ENCODE peak calls at places on chromosomes 1 and 21, in nine cellular contexts. Y is GM23248; J is HAP-1; S is neural progenitor cell; A is CD8-positive, alpha-beta memory T cell; Q is IMR-90; H is stomach; R is fibroblast of lung; O is cardiac muscle cell. I is an unnamed sample. For H3K4me1, the result is how much of the 10 kb centered on the place peaks cover.

GRCh38 chr21:33377221-33377620 is 26.0 kb upstream of the IFNGR2 start:
- DNase-seq in Y (no peak), J (no peak), S (no peak), A (no peak), Q (no peak), H (no peak), R (no peak), O (no peak), I (no peak)

GRCh38 chr1:155322571-155322952 is 1.9 kb downstream of the RUSC1 start:
- DNase-seq in Y (peak), J (no peak), S (peak), A (no peak), Q (peak), H (no peak), R (peak), O (peak), I (peak)

GRCh38 chr1:151616505-151616849 is 4.6 kb downstream of the SNX27 start:
- DNase-seq in Y (peak), J (no peak), S (no peak), A (no peak), Q (peak), H (no peak), R (peak), O (no peak), I (no peak)

GRCh38 chr1:194369060-194369459 is 1182.6 kb upstream of the B3GALT2 start:
- DNase-seq in Y (no peak), J (no peak), S (no peak), A (no peak), Q (peak), H (no peak), R (no peak), O (no peak), I (no peak)

GRCh38 chr1:67978988-67979516 is 71.4 kb downstream of the DIRAS3 start:
- DNase-seq in Y (peak), J (no peak), S (no peak), A (no peak), Q (peak), H (no peak), R (peak), O (no peak), I (no peak)

GRCh38 chr1:199545780-199546179 is 481.7 kb upstream of the NR5A2 start:
- DNase-seq in Y (peak), J (no peak), S (peak), A (no peak), Q (no peak), H (no peak), R (no peak), O (no peak), I (no peak)

GRCh38 chr1:30008998-30009657 is 714.3 kb downstream of the MATN1 start:
- DNase-seq in Y (no peak), J (no peak), S (no peak), A (no peak), Q (no peak), H (no peak), R (no peak), O (no peak), I (no peak)

GRCh38 chr1:44847786-44848185 is 4.7 kb upstream of the PTCH2 start:
- DNase-seq in Y (no peak), J (no peak), S (no peak), A (no peak), Q (no peak), H (no peak), R (no peak), O (no peak), I (no peak)

GRCh38 chr1:203490607-203491006 is 3.3 kb upstream of the OPTC start:
- DNase-seq in Y (no peak), J (no peak), S (no peak), A (no peak), Q (no peak), H (no peak), R (no peak), O (no peak), I (no peak)

GRCh38 chr1:25569599-25570458 is 26.4 kb downstream of the LDLRAP1 start:
- DNase-seq in Y (peak), J (no peak), S (no peak), A (no peak), Q (no peak), H (no peak), R (no peak), O (no peak), I (no peak)

GRCh38 chr1:7331926-7332535 is 439.1 kb upstream of the VAMP3 start:
- DNase-seq in Y (no peak), J (no peak), S (no peak), A (no peak), Q (no peak), H (no peak), R (no peak), O (no peak), I (no peak)

GRCh38 chr1:25460020-25460419 is 29.3 kb downstream of the MACO1 start:
- DNase-seq in Y (no peak), J (no peak), S (no peak), A (no peak), Q (no peak), H (no peak), R (no peak), O (no peak), I (no peak)

GRCh38 chr1:231236938-231237337 is 4.1 kb upstream of the GNPAT start:
- DNase-seq in Y (no peak), J (no peak), S (no peak), A (no peak), Q (no peak), H (no peak), R (no peak), O (no peak), I (no peak)

GRCh38 chr1:174659823-174660222 is 212.1 kb downstream of the GPR52 start:
- DNase-seq in Y (peak), J (no peak), S (no peak), A (no peak), Q (peak), H (no peak), R (peak), O (peak), I (no peak)

GRCh38 chr1:168709896-168710305 is 19.1 kb downstream of the DPT start:
- DNase-seq in Y (peak), J (no peak), S (no peak), A (no peak), Q (no peak), H (no peak), R (peak), O (no peak), I (no peak)

GRCh38 chr21:43753439-43753799 is 22.7 kb downstream of the CSTB start:
- DNase-seq in Y (no peak), J (no peak), S (no peak), A (no peak), Q (no peak), H (no peak), R (no peak), O (no peak), I (no peak)

GRCh38 chr1:206960676-206961386 is 9.4 kb downstream of the FCAMR start:
- DNase-seq in Y (no peak), J (no peak), S (no peak), A (no peak), Q (no peak), H (no peak), R (no peak), O (no peak), I (no peak)
- H3K4me1 ChIP-seq in Y (under half), J (under half), S (under half), A (under half), Q (under half), H (under half), R (under half), O (under half), I (under half)

GRCh38 chr1:244444854-244445253 is 6.9 kb downstream of the ADSS2 start:
- DNase-seq in Y (peak), J (no peak), S (no peak), A (no peak), Q (no peak), H (no peak), R (no peak), O (no peak), I (no peak)

GRCh38 chr1:244447024-244447423 is 4.7 kb downstream of the ADSS2 start:
- DNase-seq in Y (no peak), J (no peak), S (no peak), A (no peak), Q (no peak), H (no peak), R (no peak), O (no peak), I (no peak)

GRCh38 chr1:244442850-244443249 is 8.9 kb downstream of the ADSS2 start:
- DNase-seq in Y (peak), J (no peak), S (no peak), A (no peak), Q (no peak), H (no peak), R (no peak), O (no peak), I (no peak)

GRCh38 chr1:244447552-244447951 is 4.2 kb downstream of the ADSS2 start:
- DNase-seq in Y (no peak), J (peak), S (no peak), A (no peak), Q (no peak), H (no peak), R (no peak), O (no peak), I (no peak)

GRCh38 chr1:244445320-244446181 is 6.2 kb downstream of the ADSS2 start:
- DNase-seq in Y (peak), J (no peak), S (no peak), A (no peak), Q (peak), H (no peak), R (no peak), O (no peak), I (no peak)
- H3K4me1 ChIP-seq in Y (under half), J (under half), S (half or more), A (under half), Q (under half), H (under half), R (under half), O (under half), I (under half)

DNA sequence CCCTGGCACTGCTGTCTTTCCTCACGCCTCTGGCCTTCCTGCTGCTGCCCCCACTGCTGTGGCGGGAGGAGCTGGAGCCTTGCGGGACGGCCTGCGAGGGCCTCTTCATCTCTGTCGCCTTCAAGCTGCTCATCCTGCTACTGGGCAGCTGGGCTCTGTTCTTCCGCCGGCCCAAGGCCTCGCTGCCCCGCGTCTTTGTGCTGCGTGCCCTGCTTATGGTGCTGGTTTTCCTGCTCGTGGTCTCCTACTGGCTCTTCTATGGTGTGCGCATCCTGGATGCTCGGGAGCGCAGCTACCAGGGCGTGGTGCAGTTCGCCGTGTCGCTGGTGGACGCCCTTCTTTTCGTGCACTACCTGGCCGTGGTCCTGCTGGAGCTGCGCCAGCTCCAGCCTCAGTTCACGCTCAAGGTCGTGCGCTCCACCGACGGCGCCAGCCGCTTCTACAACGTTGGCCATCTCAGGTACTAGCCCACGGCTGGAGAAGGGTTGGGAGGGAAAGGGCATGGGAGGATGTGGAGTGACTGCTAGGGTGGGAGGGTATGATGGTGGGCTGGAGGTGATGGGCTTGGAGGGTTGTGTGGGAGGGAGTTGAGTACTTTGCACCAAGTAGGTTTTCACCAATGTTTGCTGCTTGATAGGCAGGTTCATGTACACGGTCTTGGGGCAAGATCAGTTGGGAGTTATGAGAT is 18.9 kb downstream of the VANGL2 start:
- DNase-seq in Y (no peak), J (no peak), S (no peak), A (no peak), Q (no peak), H (no peak), R (no peak), O (no peak), I (peak)
- H3K4me1 ChIP-seq in Y (under half), J (under half), S (under half), A (under half), Q (under half), H (under half), R (under half), O (under half), I (under half)

GRCh38 chr1:178938959-178939317 is 68.1 kb upstream of the ANGPTL1 start:
- DNase-seq in Y (peak), J (no peak), S (no peak), A (no peak), Q (peak), H (no peak), R (peak), O (no peak), I (no peak)
- H3K4me1 ChIP-seq in Y (half or more), J (under half), S (under half), A (under half), Q (under half), H (under half), R (under half), O (under half), I (under half)